ENCODE peak calls at places on chromosome 2, in five cellular contexts. One of them, this sample, is unnamed.

GRCh38 chr2:76938153-76938552 is 584.0 kb downstream of the LRRTM4 start:
- DNase-seq in uterus: no peak
- DNase-seq in stomach: no peak
- DNase-seq in heart left ventricle: no peak
- DNase-seq in A549: no peak
- DNase-seq in this sample: no peak

GRCh38 chr2:168457177-168457905 is 1.3 kb downstream of the CERS6 start:
- DNase-seq in A549: no peak
- DNase-seq in uterus: no peak
- DNase-seq in stomach: no peak
- DNase-seq in heart left ventricle: no peak
- DNase-seq in this sample: no peak

GRCh38 chr2:228469721-228470120 is 288.2 kb upstream of the SPHKAP start:
- DNase-seq in heart left ventricle: no peak
- DNase-seq in uterus: no peak
- DNase-seq in stomach: no peak
- DNase-seq in A549: no peak
- DNase-seq in this sample: no peak

GRCh38 chr2:151374426-151374825 is 17.0 kb downstream of the TNFAIP6 start:
- DNase-seq in stomach: no peak
- DNase-seq in heart left ventricle: no peak
- DNase-seq in A549: peak; percentile 34
- DNase-seq in uterus: no peak
- DNase-seq in this sample: peak; percentile 45

GRCh38 chr2:61287254-61287653 is 125.3 kb downstream of the C2orf74 start:
- DNase-seq in heart left ventricle: no peak
- DNase-seq in uterus: no peak
- DNase-seq in A549: no peak
- DNase-seq in stomach: no peak
- DNase-seq in this sample: no peak

GRCh38 chr2:105697781-105698449 is 46.8 kb upstream of the NCK2 start:
- DNase-seq in stomach: no peak
- DNase-seq in uterus: no peak
- DNase-seq in heart left ventricle: peak; percentile 77
- DNase-seq in A549: no peak
- DNase-seq in this sample: no peak

GRCh38 chr2:239934571-239935171 is 90.5 kb downstream of the NDUFA10 start:
- DNase-seq in stomach: peak; percentile 62
- DNase-seq in A549: no peak
- DNase-seq in heart left ventricle: peak; percentile 69
- DNase-seq in uterus: peak; percentile 49
- DNase-seq in this sample: no peak

GRCh38 chr2:151410485-151410833 is 757 bp downstream of the RIF1 start:
- DNase-seq in stomach: peak; percentile 31
- DNase-seq in uterus: no peak
- DNase-seq in heart left ventricle: no peak
- DNase-seq in A549: peak; percentile 40
- DNase-seq in this sample: peak; percentile 23

GRCh38 chr2:27737676-27738348 is 33.7 kb upstream of the MRPL33 start:
- DNase-seq in A549: no peak
- DNase-seq in heart left ventricle: no peak
- DNase-seq in uterus: no peak
- DNase-seq in stomach: peak; percentile 53
- DNase-seq in this sample: no peak

GRCh38 chr2:6434396-6434795 is 431.3 kb downstream of the CMPK2 start:
- DNase-seq in A549: no peak
- DNase-seq in heart left ventricle: no peak
- DNase-seq in stomach: no peak
- DNase-seq in uterus: no peak
- DNase-seq in this sample: no peak

GRCh38 chr2:149221898-149222297 is 108.5 kb upstream of the LYPD6 start:
- DNase-seq in A549: no peak
- DNase-seq in uterus: no peak
- DNase-seq in heart left ventricle: no peak
- DNase-seq in stomach: no peak
- DNase-seq in this sample: no peak

GRCh38 chr2:201196803-201197202 is 13.9 kb downstream of the CASP10 start:
- DNase-seq in heart left ventricle: no peak
- DNase-seq in uterus: no peak
- DNase-seq in stomach: no peak
- DNase-seq in A549: no peak
- DNase-seq in this sample: no peak

GRCh38 chr2:201201371-201201770 is 18.4 kb downstream of the CASP10 start:
- DNase-seq in uterus: no peak
- DNase-seq in A549: no peak
- DNase-seq in stomach: no peak
- DNase-seq in heart left ventricle: no peak
- DNase-seq in this sample: no peak

GRCh38 chr2:201199847-201200246 is 16.9 kb downstream of the CASP10 start:
- DNase-seq in stomach: no peak
- DNase-seq in heart left ventricle: no peak
- DNase-seq in uterus: no peak
- DNase-seq in A549: no peak
- DNase-seq in this sample: no peak

GRCh38 chr2:201203916-201204654 is 21.1 kb downstream of the CASP10 start:
- DNase-seq in stomach: no peak
- DNase-seq in A549: no peak
- DNase-seq in uterus: peak; percentile 56
- DNase-seq in heart left ventricle: no peak
- DNase-seq in this sample: no peak

GRCh38 chr2:201200345-201200744 is 17.4 kb downstream of the CASP10 start:
- DNase-seq in A549: no peak
- DNase-seq in uterus: no peak
- DNase-seq in heart left ventricle: no peak
- DNase-seq in stomach: no peak
- DNase-seq in this sample: no peak
- TF ChIP-seq POLR2A in A549: no peak
- TF ChIP-seq POLR2A in uterus: no peak
- TF ChIP-seq POLR2A in heart left ventricle: no peak
- TF ChIP-seq POLR2A in stomach: no peak
- TF ChIP-seq POLR2A in this sample: no peak

GRCh38 chr2:177552414-177553175 is 160.0 kb downstream of the AGPS start:
- DNase-seq in heart left ventricle: peak; percentile 92
- DNase-seq in stomach: peak; percentile 86
- DNase-seq in uterus: peak; percentile 83
- DNase-seq in A549: peak; percentile 89
- DNase-seq in this sample: peak; percentile 76
- TF ChIP-seq POLR2A in heart left ventricle: no peak
- TF ChIP-seq POLR2A in stomach: no peak
- TF ChIP-seq POLR2A in uterus: peak; percentile 32
- TF ChIP-seq POLR2A in A549: peak; percentile 54
- TF ChIP-seq POLR2A in this sample: peak; percentile 36

DNA sequence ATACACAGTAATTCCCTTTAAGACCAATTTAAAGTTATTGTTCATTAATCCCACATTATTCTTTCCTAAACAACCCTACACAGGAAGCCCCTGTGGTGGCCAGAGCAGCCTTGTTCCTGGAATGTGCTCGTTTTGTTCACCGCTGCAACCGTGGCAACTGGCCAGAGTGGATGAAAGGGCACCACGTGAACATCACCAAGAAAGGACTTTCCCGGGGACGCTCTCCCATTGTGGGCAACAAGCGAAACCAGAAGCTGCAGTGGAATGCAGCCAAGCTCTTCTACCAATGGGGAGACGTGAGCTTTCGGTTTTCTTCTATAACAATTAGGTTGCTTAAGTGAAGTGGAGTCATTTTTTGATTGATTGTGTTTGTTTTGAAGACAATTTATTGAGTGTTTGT is 101.0 kb downstream of the UNC80 start:
- DNase-seq in heart left ventricle: no peak
- DNase-seq in uterus: peak; percentile 16
- DNase-seq in A549: no peak
- DNase-seq in stomach: peak; percentile 29
- DNase-seq in this sample: peak; percentile 8
- TF ChIP-seq POLR2A in heart left ventricle: no peak
- TF ChIP-seq POLR2A in uterus: no peak
- TF ChIP-seq POLR2A in A549: no peak
- TF ChIP-seq POLR2A in stomach: no peak
- TF ChIP-seq POLR2A in this sample: no peak

GRCh38 chr2:54560146-54560881 is 104.2 kb downstream of the SPTBN1 start:
- DNase-seq in heart left ventricle: peak; percentile 66
- DNase-seq in A549: peak; percentile 49
- DNase-seq in stomach: no peak
- DNase-seq in uterus: peak; percentile 51
- DNase-seq in this sample: peak; percentile 62

GRCh38 chr2:54564439-54564838 is 108.3 kb downstream of the SPTBN1 start:
- DNase-seq in A549: no peak
- DNase-seq in heart left ventricle: no peak
- DNase-seq in stomach: no peak
- DNase-seq in uterus: no peak
- DNase-seq in this sample: no peak

GRCh38 chr2:54559593-54560145 is 103.5 kb downstream of the SPTBN1 start:
- DNase-seq in stomach: no peak
- DNase-seq in heart left ventricle: no peak
- DNase-seq in A549: peak; percentile 57
- DNase-seq in uterus: no peak
- DNase-seq in this sample: peak; percentile 71

GRCh38 chr2:54561010-54561409 is 104.9 kb downstream of the SPTBN1 start:
- DNase-seq in heart left ventricle: no peak
- DNase-seq in A549: no peak
- DNase-seq in uterus: no peak
- DNase-seq in stomach: no peak
- DNase-seq in this sample: no peak

GRCh38 chr2:54561795-54562592 is 105.9 kb downstream of the SPTBN1 start:
- DNase-seq in uterus: no peak
- DNase-seq in stomach: no peak
- DNase-seq in heart left ventricle: no peak
- DNase-seq in A549: no peak
- DNase-seq in this sample: no peak
- TF ChIP-seq POLR2A in uterus: no peak
- TF ChIP-seq POLR2A in stomach: no peak
- TF ChIP-seq POLR2A in heart left ventricle: no peak
- TF ChIP-seq POLR2A in A549: no peak
- TF ChIP-seq POLR2A in this sample: no peak

GRCh38 chr2:2848198-2848597 is 517.1 kb upstream of the MYT1L start:
- DNase-seq in A549: no peak
- DNase-seq in stomach: no peak
- DNase-seq in heart left ventricle: no peak
- DNase-seq in uterus: no peak
- DNase-seq in this sample: no peak

GRCh38 chr2:2845796-2846315 is 514.8 kb upstream of the MYT1L start:
- DNase-seq in A549: no peak
- DNase-seq in uterus: no peak
- DNase-seq in stomach: no peak
- DNase-seq in heart left ventricle: no peak
- DNase-seq in this sample: no peak

GRCh38 chr2:2847131-2847740 is 516.2 kb upstream of the MYT1L start:
- DNase-seq in uterus: no peak
- DNase-seq in heart left ventricle: no peak
- DNase-seq in A549: no peak
- DNase-seq in stomach: no peak
- DNase-seq in this sample: no peak

GRCh38 chr2:2845267-2845666 is 514.2 kb upstream of the MYT1L start:
- DNase-seq in uterus: no peak
- DNase-seq in A549: no peak
- DNase-seq in stomach: no peak
- DNase-seq in heart left ventricle: no peak
- DNase-seq in this sample: no peak

GRCh38 chr2:2846379-2847130 is 515.5 kb upstream of the MYT1L start:
- DNase-seq in A549: no peak
- DNase-seq in uterus: no peak
- DNase-seq in heart left ventricle: no peak
- DNase-seq in stomach: peak; percentile 74
- DNase-seq in this sample: no peak
- TF ChIP-seq POLR2A in A549: no peak
- TF ChIP-seq POLR2A in uterus: no peak
- TF ChIP-seq POLR2A in heart left ventricle: no peak
- TF ChIP-seq POLR2A in stomach: no peak
- TF ChIP-seq POLR2A in this sample: no peak

GRCh38 chr2:233423436-233423860 is 69.2 kb downstream of the DGKD start:
- DNase-seq in A549: no peak
- DNase-seq in stomach: peak; percentile 23
- DNase-seq in heart left ventricle: no peak
- DNase-seq in uterus: no peak
- DNase-seq in this sample: no peak

GRCh38 chr2:233426619-233427342 is 72.5 kb downstream of the DGKD start:
- DNase-seq in heart left ventricle: no peak
- DNase-seq in uterus: no peak
- DNase-seq in stomach: peak; percentile 30
- DNase-seq in A549: no peak
- DNase-seq in this sample: peak; percentile 58

GRCh38 chr2:233422649-233423435 is 68.5 kb downstream of the DGKD start:
- DNase-seq in heart left ventricle: no peak
- DNase-seq in stomach: no peak
- DNase-seq in uterus: no peak
- DNase-seq in A549: no peak
- DNase-seq in this sample: no peak

GRCh38 chr2:233422050-233422639 is 67.9 kb downstream of the DGKD start:
- DNase-seq in stomach: peak; percentile 93
- DNase-seq in uterus: no peak
- DNase-seq in heart left ventricle: no peak
- DNase-seq in A549: peak; percentile 75
- DNase-seq in this sample: no peak

DNA sequence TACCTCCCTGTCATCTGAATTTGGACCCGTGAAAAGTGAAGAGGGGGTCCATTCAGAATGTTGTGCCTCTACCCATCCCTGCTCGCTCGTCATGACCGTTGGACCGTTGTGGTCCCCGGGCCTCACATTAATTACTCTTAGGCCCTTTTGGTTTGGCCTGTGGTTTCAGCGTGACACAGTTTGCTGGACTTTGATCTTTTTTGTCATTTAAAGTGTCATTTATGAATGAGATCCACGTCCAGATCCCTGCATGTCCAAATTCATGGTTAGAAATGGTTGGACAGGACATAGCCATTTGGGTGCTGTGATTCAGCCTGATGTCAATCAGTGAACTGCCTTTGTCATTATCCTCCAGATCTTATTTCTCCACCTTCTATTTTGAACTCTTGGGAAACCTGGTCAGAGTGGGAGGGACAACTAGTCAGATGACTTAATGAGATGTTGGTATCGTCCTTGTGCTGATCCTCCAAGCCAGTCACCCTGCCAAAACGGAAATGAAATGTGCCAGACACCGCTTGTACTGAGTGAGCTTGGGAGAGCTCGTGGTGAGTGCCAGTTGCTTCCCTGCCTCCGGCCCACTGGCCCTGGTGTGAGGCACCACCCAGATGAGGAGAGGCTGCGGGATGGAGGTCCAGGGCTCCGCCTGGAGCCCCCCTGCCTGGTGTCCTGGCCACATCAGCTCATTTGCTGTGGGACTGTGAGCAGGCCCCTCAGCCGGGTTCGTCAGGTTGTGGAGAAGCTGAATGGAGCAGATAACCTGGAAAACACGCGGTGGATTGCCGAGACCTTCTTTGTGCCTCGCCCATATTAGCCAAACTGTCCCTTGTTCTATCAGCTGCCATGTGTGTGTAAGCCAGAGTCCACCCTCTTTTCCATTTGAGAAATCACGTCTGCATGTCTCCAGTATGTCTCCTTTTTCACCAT is 70.0 kb downstream of the DGKD start:
- DNase-seq in A549: no peak
- DNase-seq in heart left ventricle: no peak
- DNase-seq in stomach: peak; percentile 87
- DNase-seq in uterus: no peak
- DNase-seq in this sample: no peak
- TF ChIP-seq POLR2A in A549: no peak
- TF ChIP-seq POLR2A in heart left ventricle: no peak
- TF ChIP-seq POLR2A in stomach: no peak
- TF ChIP-seq POLR2A in uterus: no peak
- TF ChIP-seq POLR2A in this sample: no peak

This sample was measured in H54.